ENCODE peak calls at places on chromosome 4, in four cellular contexts. F is HFFc6, M is IMR-90, H is GM12891. S is an unnamed sample.

GRCh38 chr4:182314537-182314936 is 71.3 kb downstream of the TENM3 start:
- DNase-seq in F (no peak), M (no peak), H (no peak), S (no peak)

GRCh38 chr4:156101571-156101970 is 147.9 kb upstream of the CTSO start:
- DNase-seq in F (no peak), M (peak), H (no peak), S (no peak)

GRCh38 chr4:101136373-101137370 is 210.7 kb downstream of the PPP3CA start:
- DNase-seq in F (no peak), M (no peak), H (no peak), S (no peak)

GRCh38 chr4:930827-931193 is 1.3 kb downstream of the GAK start:
- DNase-seq in F (no peak), M (no peak), H (no peak), S (no peak)

GRCh38 chr4:151951727-151952078 is 190.9 kb upstream of the GATB start:
- DNase-seq in F (no peak), M (no peak), H (no peak), S (no peak)

GRCh38 chr4:4480685-4481393 is 61.0 kb downstream of the STX18 start:
- DNase-seq in F (peak), M (peak), H (no peak), S (no peak)

GRCh38 chr4:124640037-124640730 is 72.3 kb downstream of the ANKRD50 start:
- DNase-seq in F (peak), M (peak), H (no peak), S (no peak)

GRCh38 chr4:168071304-168071703 is 21.0 kb upstream of the ANXA10 start:
- DNase-seq in F (no peak), M (no peak), H (no peak), S (no peak)

GRCh38 chr4:188986271-188986689 is 847.0 kb downstream of the TRIML1 start:
- DNase-seq in F (peak), M (peak), H (no peak), S (no peak)

S was measured in left cardiac atrium.